ENCODE peak calls at places on chromosomes 7 and 10, in seven cellular contexts. B is activated T-cell treated with anti-CD3 and anti-CD28 coated beads, Interleukin-2, amount 50 U/mL, for 1 hour; Y is T-helper 1 cell; I is NCI-H1436; D is SW 1271; O is amniotic epithelial cell; P is heart left ventricle. C is an unnamed sample.

GRCh38 chr10:42985436-42986316 is 91.2 kb upstream of the RET start:
- DNase-seq in I (no peak), P (peak), O (no peak), B (no peak), D (no peak), Y (no peak), C (peak)

GRCh38 chr10:89845541-89846275 is 144.3 kb downstream of the KIF20B start:
- DNase-seq in D (no peak), P (no peak), B (no peak), I (no peak), Y (no peak), O (peak), C (no peak)

GRCh38 chr10:124285587-124286527 is 132.9 kb downstream of the OAT start:
- DNase-seq in D (no peak), B (no peak), I (no peak), P (no peak), O (no peak), Y (no peak), C (no peak)

GRCh38 chr10:35643151-35643975 is 1.3 kb upstream of the FZD8 start:
- DNase-seq in P (peak), I (peak), Y (no peak), B (peak), D (no peak), O (peak), C (peak)

GRCh38 chr10:59387951-59388431 is 25.6 kb upstream of the FAM13C start:
- DNase-seq in D (peak), B (no peak), P (no peak), Y (no peak), O (peak), I (no peak), C (no peak)

GRCh38 chr10:123584419-123584775 is 81.8 kb upstream of the GPR26 start:
- DNase-seq in Y (no peak), D (no peak), B (no peak), O (no peak), P (no peak), I (no peak), C (no peak)

GRCh38 chr10:13518076-13518692 is 10.6 kb downstream of the BEND7 start:
- DNase-seq in D (no peak), B (no peak), I (no peak), Y (no peak), O (no peak), P (no peak), C (no peak)

GRCh38 chr7:116955801-116956514 is 2.7 kb downstream of the ST7 start:
- DNase-seq in B (no peak), P (no peak), D (no peak), Y (no peak), I (no peak), O (no peak), C (peak)

GRCh38 chr10:77220150-77220549 is 417.5 kb downstream of the KCNMA1 start:
- DNase-seq in B (no peak), Y (no peak), I (no peak), D (no peak), O (no peak), P (no peak), C (no peak)

GRCh38 chr10:11148638-11149037 is 131.0 kb downstream of the CELF2 start:
- DNase-seq in P (no peak), D (no peak), I (no peak), O (no peak), B (no peak), Y (no peak), C (no peak)

GRCh38 chr7:43669286-43670081 is 59.8 kb downstream of the COA1 start:
- DNase-seq in B (peak), I (no peak), O (peak), P (no peak), Y (peak), D (no peak), C (no peak)

GRCh38 chr10:89646833-89647570 is 2.0 kb upstream of the PANK1 start:
- DNase-seq in I (no peak), Y (no peak), O (peak), P (no peak), D (no peak), B (no peak), C (no peak)

GRCh38 chr7:65438593-65438992 is 64.9 kb downstream of the ZNF92 start:
- DNase-seq in D (peak), B (no peak), O (peak), P (no peak), I (no peak), Y (no peak), C (no peak)

GRCh38 chr7:84399661-84400060 is 205.1 kb upstream of the SEMA3A start:
- DNase-seq in P (no peak), I (no peak), Y (no peak), D (no peak), O (no peak), B (no peak), C (no peak)

GRCh38 chr7:48411619-48412018 is 240.4 kb downstream of the ABCA13 start:
- DNase-seq in P (no peak), O (no peak), Y (no peak), I (no peak), D (no peak), B (no peak), C (no peak)

GRCh38 chr7:24406053-24406561 is 122.1 kb downstream of the NPY start:
- DNase-seq in B (no peak), O (peak), I (no peak), Y (no peak), P (no peak), D (no peak), C (no peak)

GRCh38 chr10:80462277-80462985 is 8.3 kb downstream of the TSPAN14 start:
- DNase-seq in D (no peak), Y (no peak), B (no peak), P (no peak), O (peak), I (no peak), C (peak)

GRCh38 chr7:105765846-105766245 is 110.6 kb downstream of the ATXN7L1 start:
- DNase-seq in Y (no peak), O (no peak), D (no peak), B (no peak), P (no peak), I (no peak), C (no peak)

GRCh38 chr7:2360791-2361190 is 6.2 kb downstream of the EIF3B start:
- DNase-seq in D (no peak), O (peak), B (no peak), I (no peak), Y (no peak), P (no peak), C (no peak)

GRCh38 chr7:134460000-134460399 is 1.1 kb upstream of the AKR1B1 start:
- DNase-seq in D (no peak), P (no peak), I (no peak), Y (no peak), O (peak), B (no peak), C (no peak)

C was measured in right cardiac atrium.